ENCODE peak calls at places on chromosomes 4 and X, in six cellular contexts. T is NCI-H510A; I is heart left ventricle; X is foreskin fibroblast; F is CD4-positive, CD25-positive, alpha-beta regulatory T cell; D is CD4-positive, alpha-beta T cell. P is an unnamed sample.
A peak's percentile ranks its signal among the peaks of the same experiment; 100 is the strongest.

GRCh38 chr4:15754323-15754722 is 23.8 kb upstream of the CD38 start:
- DNase-seq in T (no peak), X (no peak), F (no peak), D (peak; percentile 19), I (no peak), P (peak; percentile 14)

GRCh38 chr4:134911941-134912340 is 710.4 kb upstream of the PABPC4L start:
- DNase-seq in T (no peak), D (no peak), F (no peak), X (no peak), I (no peak), P (no peak)

GRCh38 chr4:13349096-13349495 is 135.0 kb downstream of the RAB28 start:
- DNase-seq in X (peak; percentile 53), D (no peak), I (no peak), T (no peak), F (no peak), P (no peak)

GRCh38 chrX:16882188-16882587 is 12.0 kb upstream of the RBBP7 start:
- DNase-seq in X (peak; percentile 36), I (no peak), T (peak; percentile 19), D (no peak), F (no peak), P (peak; percentile 76)

GRCh38 chrX:44889824-44890223 is 16.8 kb downstream of the KDM6A start:
- DNase-seq in T (no peak), D (no peak), I (no peak), F (no peak), X (no peak), P (no peak)

GRCh38 chr4:145565328-145565727 is 53.9 kb upstream of the MMAA start:
- DNase-seq in X (no peak), T (no peak), D (no peak), I (no peak), F (no peak), P (no peak)

GRCh38 chr4:169185133-169185956 is 85.4 kb downstream of the SH3RF1 start:
- DNase-seq in I (no peak), X (peak; percentile 18), T (no peak), D (no peak), F (no peak), P (no peak)

GRCh38 chr4:5751073-5751917 is 40.3 kb downstream of the EVC start:
- DNase-seq in D (no peak), T (no peak), X (peak; percentile 96), I (no peak), F (no peak), P (no peak)

GRCh38 chr4:147108409-147108808 is 162.7 kb upstream of the TTC29 start:
- DNase-seq in D (no peak), X (peak; percentile 71), T (no peak), F (no peak), I (no peak), P (no peak)

GRCh38 chrX:108353452-108353851 is 84.8 kb downstream of the COL4A6 start:
- DNase-seq in X (no peak), I (no peak), F (no peak), D (no peak), T (no peak), P (no peak)

GRCh38 chr4:173801876-173802713 is 272.1 kb upstream of the HAND2 start:
- DNase-seq in F (no peak), I (no peak), T (no peak), X (peak; percentile 3), D (no peak), P (no peak)

GRCh38 chrX:19372170-19373033 is 28.7 kb downstream of the PDHA1 start:
- DNase-seq in F (peak; percentile 35), T (peak; percentile 19), X (peak; percentile 85), D (peak; percentile 51), I (no peak), P (peak; percentile 72)

GRCh38 chr4:169024762-169025161 is 14.7 kb upstream of the CBR4 start:
- DNase-seq in T (no peak), X (peak; percentile 75), D (no peak), I (no peak), F (no peak), P (peak; percentile 3)

GRCh38 chr4:167774646-167775045 is 317.7 kb upstream of the ANXA10 start:
- DNase-seq in I (no peak), T (no peak), X (peak; percentile 59), D (no peak), F (no peak), P (no peak)

GRCh38 chr4:43835869-43836268 is 612.7 kb downstream of the KCTD8 start:
- DNase-seq in T (peak; percentile 23), X (no peak), F (no peak), D (no peak), I (no peak), P (no peak)

GRCh38 chr4:2799444-2799911 is 6.6 kb downstream of the SH3BP2 start:
- DNase-seq in X (no peak), T (no peak), F (no peak), D (no peak), I (peak; percentile 63), P (no peak)

GRCh38 chrX:22134681-22135080 is 102.6 kb downstream of the PHEX start:
- DNase-seq in T (no peak), X (peak; percentile 77), F (no peak), D (no peak), I (no peak), P (no peak)

GRCh38 chrX:132876509-132876837 is 82.0 kb downstream of the HS6ST2 start:
- DNase-seq in X (no peak), D (no peak), I (no peak), T (no peak), F (no peak), P (no peak)

P was measured in RPMI8226.